ENCODE peak calls at places on chromosomes 7 and 10, in nine cellular contexts. D is upper lobe of right lung, F is heart right ventricle, E is HFF-Myc, N is coronary artery, X is Peyer's patch, J is testis, P is astrocyte of the spinal cord, M is fibroblast of mammary gland. L is an unnamed sample.

GRCh38 chr7:20542594-20542993 is 72.9 kb upstream of the ABCB5 start:
- DNase-seq in M (peak), P (peak), J (peak), F (no peak), X (no peak), E (no peak), N (no peak), D (no peak), L (peak)

GRCh38 chr7:24829787-24830186 is 72.5 kb upstream of the GSDME start:
- DNase-seq in P (no peak), M (peak), D (no peak), X (no peak), N (no peak), J (no peak), F (no peak), E (no peak), L (no peak)

GRCh38 chr10:16653223-16653622 is 131.5 kb upstream of the C1QL3 start:
- DNase-seq in F (no peak), M (peak), D (no peak), E (no peak), N (no peak), J (no peak), X (no peak), P (no peak), L (no peak)

GRCh38 chr7:46557295-46557711 is 636.2 kb upstream of the IGFBP3 start:
- DNase-seq in X (peak), N (no peak), M (no peak), E (no peak), P (no peak), D (no peak), F (no peak), J (no peak), L (no peak)

GRCh38 chr7:151756076-151756731 is 120.7 kb downstream of the PRKAG2 start:
- DNase-seq in M (peak), X (peak), N (no peak), F (no peak), J (no peak), P (no peak), E (peak), D (no peak), L (no peak)

GRCh38 chr7:40315277-40315676 is 180.5 kb downstream of the SUGCT start:
- DNase-seq in X (no peak), N (no peak), F (no peak), D (no peak), J (no peak), E (no peak), P (peak), M (no peak), L (no peak)

GRCh38 chr10:11673346-11674330 is 62.2 kb upstream of the USP6NL start:
- DNase-seq in M (peak), P (no peak), E (no peak), X (no peak), D (no peak), N (no peak), F (no peak), J (no peak), L (no peak)

GRCh38 chr7:146956323-146956722 is 839.7 kb downstream of the CNTNAP2 start:
- DNase-seq in D (no peak), F (no peak), E (no peak), P (no peak), M (no peak), N (no peak), J (no peak), X (no peak), L (no peak)

GRCh38 chr10:69769395-69769989 is 32.2 kb upstream of the COL13A1 start:
- DNase-seq in E (peak), M (peak), J (peak), X (no peak), D (no peak), F (peak), N (peak), P (peak), L (peak)

GRCh38 chr10:131972474-131973071 is 9.2 kb downstream of the BNIP3 start:
- DNase-seq in D (no peak), M (peak), F (peak), P (peak), J (peak), X (peak), N (no peak), E (no peak), L (peak)

GRCh38 chr10:114879541-114880158 is 58.1 kb downstream of the FHIP2A start:
- DNase-seq in F (peak), J (peak), E (no peak), N (no peak), M (peak), X (peak), P (no peak), D (no peak), L (peak)

GRCh38 chr10:91090761-91091529 is 129.5 kb upstream of the PCGF5 start:
- DNase-seq in J (no peak), P (peak), F (no peak), N (no peak), X (no peak), D (no peak), E (no peak), M (peak), L (no peak)

GRCh38 chr7:2203551-2204300 is 29.0 kb downstream of the MAD1L1 start:
- DNase-seq in M (no peak), X (no peak), D (peak), P (no peak), J (no peak), F (no peak), N (no peak), E (no peak), L (no peak)

GRCh38 chr7:36605662-36606441 is 118.4 kb downstream of the AOAH start:
- DNase-seq in X (no peak), M (no peak), D (no peak), F (no peak), P (no peak), J (no peak), E (no peak), N (no peak), L (no peak)

GRCh38 chr10:18551473-18551872 is 99.9 kb downstream of the NSUN6 start:
- DNase-seq in P (no peak), F (no peak), X (no peak), N (no peak), D (no peak), J (no peak), E (no peak), M (no peak), L (no peak)

GRCh38 chr7:48140001-48140681 is 31.1 kb upstream of the ABCA13 start:
- DNase-seq in P (peak), F (no peak), E (peak), D (no peak), M (peak), N (no peak), J (no peak), X (peak), L (no peak)

GRCh38 chr7:131937868-131938267 is 381.4 kb upstream of the PODXL start:
- DNase-seq in J (no peak), X (no peak), D (no peak), M (no peak), P (no peak), N (no peak), F (no peak), E (no peak), L (no peak)

GRCh38 chr10:110916554-110917346 is 2.2 kb downstream of the BBIP1 start:
- DNase-seq in M (peak), N (no peak), F (no peak), D (no peak), P (peak), E (no peak), J (no peak), X (no peak), L (no peak)
- H3K4me3 ChIP-seq in M (no peak), N (no peak), F (no peak), D (no peak), P (no peak), E (no peak), J (no peak), X (no peak), L (no peak)

DNA sequence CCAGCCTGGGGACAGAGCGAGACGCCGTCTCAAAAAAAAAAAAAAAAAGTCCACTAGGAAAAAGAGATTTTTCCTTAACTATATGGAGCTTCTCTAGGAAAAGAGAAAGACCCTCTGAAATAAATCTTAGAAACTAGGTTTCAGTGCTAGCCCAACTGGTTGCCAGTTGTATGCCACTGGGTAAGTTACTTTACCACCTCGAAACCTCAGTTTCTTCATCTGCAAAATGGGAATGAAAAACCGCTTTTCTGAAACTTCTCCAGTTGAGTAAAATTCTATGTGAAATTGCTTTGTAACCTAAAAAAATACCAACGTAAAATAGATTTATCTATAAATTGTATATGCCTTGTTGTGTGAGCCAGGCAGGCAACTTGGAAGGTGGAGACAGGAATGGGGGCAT is 16.5 kb upstream of the EIF5AL1 start:
- DNase-seq in X (no peak), M (no peak), F (no peak), P (no peak), J (no peak), N (no peak), E (no peak), D (no peak), L (no peak)
- TF ChIP-seq CTCF in X (no peak), M (no peak), F (no peak), P (no peak), J (no peak), N (no peak), E (no peak), D (no peak), L (no peak)

GRCh38 chr7:120988591-120989299 is at the start of gene CPED1:
- DNase-seq in M (peak), P (peak), J (peak), D (peak), F (peak), X (peak), E (no peak), N (peak), L (peak)

GRCh38 chr7:120987280-120987679 is 1.2 kb upstream of the CPED1 start:
- DNase-seq in P (no peak), N (no peak), F (no peak), J (no peak), M (no peak), X (no peak), D (no peak), E (no peak), L (no peak)

GRCh38 chr7:120989571-120990220 is 1.2 kb downstream of the CPED1 start:
- DNase-seq in P (peak), F (peak), J (no peak), X (no peak), E (no peak), D (no peak), N (peak), M (no peak), L (peak)

GRCh38 chr7:120986665-120987064 is 1.8 kb upstream of the CPED1 start:
- DNase-seq in J (no peak), P (no peak), M (no peak), X (no peak), F (no peak), E (no peak), D (no peak), N (no peak), L (no peak)

DNA sequence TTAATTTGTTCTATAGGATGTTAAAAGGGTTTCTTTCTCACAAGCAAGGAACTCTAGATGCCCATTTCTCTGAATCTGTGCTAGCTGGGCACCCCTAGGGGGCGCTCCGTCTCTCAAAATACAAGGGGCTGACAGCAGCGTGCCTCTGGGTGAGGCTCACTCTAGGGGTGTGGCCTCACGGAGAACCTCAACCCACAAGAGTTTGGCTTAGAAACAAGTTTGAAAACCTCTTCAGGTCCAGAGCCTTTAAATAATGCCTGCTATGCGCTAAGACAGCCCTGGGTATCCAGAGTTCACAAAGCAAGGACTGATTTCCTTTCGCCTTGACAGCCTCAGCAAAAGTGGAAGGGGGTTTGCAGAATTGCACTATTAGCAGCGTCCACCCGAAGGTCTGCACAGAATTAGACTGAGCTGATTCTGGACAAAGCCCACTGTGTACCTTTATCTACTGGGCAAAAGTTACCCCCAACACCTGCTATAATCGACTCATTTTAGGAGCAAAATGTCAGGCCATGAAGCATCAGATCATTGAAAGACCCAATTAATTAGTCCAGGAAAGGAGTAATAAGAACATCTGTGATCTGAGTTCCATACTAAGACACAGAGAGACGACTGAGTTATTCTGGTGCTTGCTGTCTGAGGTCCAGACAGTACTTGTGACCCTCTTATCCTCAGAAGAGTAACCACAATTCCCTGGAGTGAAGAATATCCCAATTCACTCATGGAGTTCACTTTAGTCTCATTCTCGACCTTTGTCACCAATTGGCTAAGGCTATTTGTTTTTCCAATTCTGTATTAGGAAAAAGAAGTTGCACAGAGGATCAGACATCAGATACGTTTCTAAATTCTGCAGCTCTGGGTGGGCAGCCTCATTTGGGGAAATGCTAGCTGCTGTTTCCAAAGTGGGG is 574 bp upstream of the CPED1 start:
- DNase-seq in N (peak), F (peak), J (peak), X (peak), D (peak), M (peak), P (peak), E (peak), L (peak)
- H3K4me3 ChIP-seq in N (peak), F (peak), J (peak), X (peak), D (peak), M (peak), P (peak), E (peak), L (peak)

GRCh38 chr10:124300224-124300623 is 118.5 kb downstream of the OAT start:
- DNase-seq in J (no peak), F (no peak), N (no peak), X (peak), E (no peak), M (no peak), P (no peak), D (peak), L (no peak)
- TF ChIP-seq CTCF in J (no peak), F (no peak), N (no peak), X (no peak), E (no peak), M (no peak), P (no peak), D (no peak), L (no peak)

GRCh38 chr10:86315543-86315942 is 51.1 kb downstream of the GRID1 start:
- DNase-seq in N (no peak), J (no peak), D (peak), X (no peak), M (no peak), F (no peak), E (no peak), P (no peak), L (no peak)

GRCh38 chr10:86316274-86316835 is 50.2 kb downstream of the GRID1 start:
- DNase-seq in X (no peak), F (no peak), N (no peak), M (no peak), J (no peak), P (no peak), E (no peak), D (peak), L (no peak)

GRCh38 chr10:86313621-86314041 is 53.0 kb downstream of the GRID1 start:
- DNase-seq in D (peak), N (no peak), X (no peak), F (no peak), M (no peak), E (no peak), P (no peak), J (no peak), L (no peak)

GRCh38 chr10:86312701-86313270 is 53.8 kb downstream of the GRID1 start:
- DNase-seq in X (no peak), J (no peak), F (no peak), E (no peak), M (no peak), D (peak), P (no peak), N (no peak), L (no peak)

GRCh38 chr10:86314616-86315520 is 51.7 kb downstream of the GRID1 start:
- DNase-seq in J (no peak), X (no peak), P (no peak), F (no peak), D (peak), E (no peak), N (no peak), M (no peak), L (no peak)
- H3K4me3 ChIP-seq in J (no peak), X (no peak), P (no peak), F (no peak), D (no peak), E (no peak), N (no peak), M (no peak), L (no peak)

GRCh38 chr7:116574025-116574822 is 49.4 kb downstream of the CAV1 start:
- DNase-seq in E (no peak), F (no peak), N (no peak), P (no peak), M (no peak), X (peak), J (no peak), D (no peak), L (no peak)

GRCh38 chr7:116577320-116577871 is 52.6 kb downstream of the CAV1 start:
- DNase-seq in X (no peak), F (no peak), M (no peak), P (no peak), E (no peak), N (no peak), J (no peak), D (no peak), L (no peak)

GRCh38 chr7:116578526-116578925 is 53.7 kb downstream of the CAV1 start:
- DNase-seq in F (no peak), X (no peak), M (peak), E (no peak), N (no peak), P (no peak), J (no peak), D (no peak), L (no peak)

GRCh38 chr7:116575853-116576252 is 51.0 kb downstream of the CAV1 start:
- DNase-seq in N (no peak), E (no peak), J (no peak), X (no peak), F (no peak), D (no peak), M (no peak), P (no peak), L (no peak)

DNA sequence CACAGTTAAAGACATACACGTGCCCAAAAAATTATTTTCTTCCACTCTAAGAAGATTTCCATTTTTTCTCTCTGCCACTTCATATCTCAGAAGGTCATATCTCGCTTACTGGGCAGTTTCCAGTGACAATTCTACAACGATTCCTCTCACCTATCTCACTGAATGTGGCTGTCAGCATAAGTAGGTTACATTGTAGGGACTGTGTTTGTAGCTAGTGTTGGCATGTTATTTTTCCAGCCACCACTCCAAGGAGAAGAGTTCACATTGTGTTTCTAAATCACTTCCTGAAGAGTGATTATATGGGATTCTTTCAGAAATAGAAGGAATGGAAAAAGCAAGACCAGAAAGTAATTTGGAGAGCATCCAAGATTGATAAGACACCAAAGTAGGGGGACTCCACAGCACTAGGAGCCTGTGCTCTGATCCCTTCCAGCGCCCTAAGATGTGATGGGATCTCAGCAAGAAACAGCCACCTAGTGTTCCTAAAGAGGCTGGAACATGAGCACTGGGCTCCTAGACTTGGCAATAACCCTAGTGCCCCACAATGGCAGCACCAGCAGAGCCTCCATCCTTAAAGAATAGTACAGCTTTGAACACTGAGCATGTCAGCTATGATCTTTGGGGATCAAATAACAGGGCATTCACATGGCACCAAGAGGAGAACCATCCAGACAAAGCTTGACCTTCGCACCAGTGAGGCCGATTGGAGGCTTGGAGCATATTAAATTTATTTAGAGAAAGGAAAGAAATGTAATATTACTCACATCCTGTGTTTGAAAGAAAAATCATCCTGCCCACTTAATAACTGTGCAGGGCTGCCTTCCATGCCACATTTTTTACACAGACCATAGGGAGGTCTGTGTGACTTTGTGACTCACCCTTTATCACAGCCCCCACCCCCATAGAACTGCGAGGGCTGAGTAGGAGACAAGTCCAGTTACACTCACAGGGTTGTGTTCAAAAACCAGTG is 51.8 kb downstream of the CAV1 start:
- DNase-seq in E (peak), J (no peak), N (no peak), P (peak), M (peak), D (no peak), F (no peak), X (no peak), L (no peak)
- TF ChIP-seq CTCF in E (no peak), J (no peak), N (no peak), P (no peak), M (peak), D (no peak), F (no peak), X (no peak), L (no peak)